ENCODE peak calls at places on chromosomes 5 and 9, in six cellular contexts. V is GM23248, Z is PC-9, B is adrenal gland, X is SJSA1, G is neuronal stem cell. D is an unnamed sample. For H3K27me3 and H3K4me1, the result is how much of the 10 kb centered on the place peaks cover.

GRCh38 chr5:11234501-11234911 is 473.5 kb upstream of the DAP start:
- DNase-seq in G (no peak), Z (no peak), X (no peak), B (peak), V (no peak), D (peak)

GRCh38 chr5:125245216-125245615 is 498.8 kb upstream of the ZNF608 start:
- DNase-seq in Z (no peak), G (no peak), X (no peak), B (no peak), V (no peak), D (no peak)

GRCh38 chr5:172502410-172502809 is 48.1 kb upstream of the SH3PXD2B start:
- DNase-seq in X (no peak), V (no peak), B (no peak), Z (no peak), G (no peak), D (no peak)

GRCh38 chr5:94901071-94901979 is 282.9 kb downstream of the SLF1 start:
- DNase-seq in X (peak), B (no peak), Z (no peak), V (peak), G (no peak), D (no peak)

GRCh38 chr5:32182463-32183081 is 8.5 kb upstream of the GOLPH3 start:
- DNase-seq in G (no peak), Z (no peak), V (no peak), X (no peak), B (no peak), D (no peak)

GRCh38 chr5:13248236-13248635 is 696.3 kb downstream of the DNAH5 start:
- DNase-seq in G (no peak), X (no peak), Z (no peak), B (no peak), V (peak), D (no peak)

GRCh38 chr9:98375138-98375726 is 119.8 kb upstream of the TBC1D2 start:
- DNase-seq in B (peak), Z (peak), V (peak), G (no peak), X (peak), D (no peak)

GRCh38 chr9:33165263-33166151 is 1.6 kb downstream of the B4GALT1 start:
- DNase-seq in G (no peak), X (peak), Z (peak), B (peak), V (peak), D (no peak)

GRCh38 chr5:81182396-81183390 is 50.4 kb upstream of the CKMT2 start:
- DNase-seq in X (no peak), Z (no peak), V (no peak), B (no peak), G (no peak), D (no peak)

GRCh38 chr9:24614070-24614469 is 68.4 kb upstream of the IZUMO3 start:
- DNase-seq in X (no peak), Z (no peak), G (peak), V (no peak), B (no peak), D (no peak)

GRCh38 chr9:76725885-76726284 is 38.4 kb upstream of the PCA3 start:
- DNase-seq in B (no peak), G (no peak), V (no peak), Z (no peak), X (no peak), D (no peak)

GRCh38 chr5:129747847-129748407 is at the start of gene MINAR2:
- DNase-seq in V (no peak), X (no peak), Z (no peak), B (no peak), G (no peak), D (no peak)

GRCh38 chr9:120862452-120862851 is 14.5 kb downstream of the PHF19 start:
- DNase-seq in X (no peak), Z (no peak), V (no peak), B (no peak), G (no peak), D (no peak)

DNA sequence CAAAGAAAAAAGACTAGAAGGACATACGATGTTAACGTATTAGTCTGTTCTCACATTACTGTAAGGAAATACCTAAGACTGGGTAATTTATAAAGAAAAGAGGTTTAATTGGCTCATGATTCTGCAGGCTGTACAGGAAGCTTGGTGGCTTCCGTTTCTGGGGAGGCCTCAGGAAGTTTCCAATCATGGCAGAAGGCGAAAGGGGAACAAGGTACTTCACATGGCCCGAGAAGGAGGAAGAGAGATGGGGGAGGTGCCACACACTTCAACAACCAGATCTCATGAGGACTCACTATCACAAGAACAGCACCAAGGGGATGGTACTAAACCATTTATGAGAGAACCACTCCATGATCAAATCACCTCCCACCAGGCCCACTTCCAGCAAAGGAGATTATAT is 110.1 kb downstream of the CARTPT start:
- DNase-seq in G (no peak), V (no peak), X (no peak), Z (no peak), B (no peak), D (no peak)
- H3K27ac ChIP-seq in G (no peak), V (no peak), X (no peak), Z (no peak), B (no peak), D (no peak)

GRCh38 chr5:7394889-7395431 is 978 bp upstream of the ADCY2 start:
- DNase-seq in B (no peak), X (no peak), G (peak), V (no peak), Z (no peak), D (no peak)
- H3K27me3 ChIP-seq in B (under half), X (under half), G (under half), V (under half), Z (under half), D (under half)

GRCh38 chr5:41716382-41716781 is 153.8 kb downstream of the OXCT1 start:
- DNase-seq in X (no peak), V (no peak), G (no peak), B (no peak), Z (no peak), D (no peak)

GRCh38 chr5:41722359-41722950 is 147.8 kb downstream of the OXCT1 start:
- DNase-seq in V (peak), Z (no peak), X (no peak), B (no peak), G (no peak), D (no peak)

DNA sequence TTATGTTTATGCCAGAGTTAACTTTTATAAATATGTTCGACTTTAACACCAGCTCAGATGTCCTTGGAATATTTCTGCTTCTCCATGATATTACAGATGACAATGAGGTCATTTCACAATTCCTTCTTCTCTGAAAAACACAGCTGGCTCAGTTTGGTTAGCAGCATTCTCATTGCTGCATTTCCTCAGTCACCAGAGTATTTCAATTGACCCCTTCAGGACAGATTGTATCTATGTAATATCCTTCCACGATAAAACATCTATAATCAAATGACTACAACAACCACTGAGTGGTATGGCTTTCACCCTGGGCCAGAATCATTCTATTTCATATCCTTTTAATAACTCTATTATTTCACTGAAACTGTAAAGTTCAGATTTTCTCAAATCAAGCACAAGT is 148.7 kb downstream of the OXCT1 start:
- DNase-seq in X (no peak), Z (no peak), V (peak), B (no peak), G (no peak), D (no peak)
- H3K4me1 ChIP-seq in X (under half), Z (under half), V (under half), B (under half), G (under half), D (under half)

GRCh38 chr9:137678202-137678601 is 59.4 kb downstream of the EHMT1 start:
- DNase-seq in B (peak), X (no peak), G (no peak), V (no peak), Z (no peak), D (no peak)

GRCh38 chr9:137680445-137681358 is 61.9 kb downstream of the EHMT1 start:
- DNase-seq in Z (no peak), X (no peak), V (no peak), G (no peak), B (peak), D (no peak)

GRCh38 chr9:137679695-137680305 is 61.0 kb downstream of the EHMT1 start:
- DNase-seq in V (no peak), Z (no peak), B (peak), G (no peak), X (no peak), D (no peak)

GRCh38 chr9:137676998-137677397 is 58.2 kb downstream of the EHMT1 start:
- DNase-seq in X (no peak), G (no peak), Z (no peak), B (no peak), V (no peak), D (no peak)

GRCh38 chr9:137679249-137679648 is 60.4 kb downstream of the EHMT1 start:
- DNase-seq in G (no peak), Z (no peak), V (no peak), B (peak), X (no peak), D (no peak)
- H3K27ac ChIP-seq in G (no peak), Z (no peak), V (no peak), B (no peak), X (no peak), D (no peak)

D was measured in CD8-positive, alpha-beta memory T cell.